ENCODE peak calls at places on chromosomes 11 and 22, in seven cellular contexts. One of them, this sample, is unnamed.

GRCh38 chr11:3077846-3078440 is 20.7 kb upstream of the CARS1 start:
- DNase-seq in AG20443: no peak
- DNase-seq in T1000: no peak
- DNase-seq in A673: no peak
- DNase-seq in COR-L47: no peak
- DNase-seq in PC-3: no peak
- DNase-seq in NCI-H460: no peak
- DNase-seq in this sample: no peak

GRCh38 chr11:606245-606644 is 9.5 kb downstream of the IRF7 start:
- DNase-seq in AG20443: peak
- DNase-seq in T1000: peak
- DNase-seq in A673: peak
- DNase-seq in COR-L47: no peak
- DNase-seq in PC-3: peak
- DNase-seq in NCI-H460: no peak
- DNase-seq in this sample: peak

GRCh38 chr22:21698430-21699329 is 32.9 kb downstream of the PPIL2 start:
- DNase-seq in AG20443: no peak
- DNase-seq in T1000: no peak
- DNase-seq in A673: no peak
- DNase-seq in COR-L47: no peak
- DNase-seq in PC-3: no peak
- DNase-seq in NCI-H460: no peak
- DNase-seq in this sample: peak

GRCh38 chr11:112162761-112163669 is 879 bp downstream of the IL18 start:
- DNase-seq in AG20443: peak
- DNase-seq in T1000: no peak
- DNase-seq in A673: no peak
- DNase-seq in COR-L47: no peak
- DNase-seq in PC-3: peak
- DNase-seq in NCI-H460: peak
- DNase-seq in this sample: peak

GRCh38 chr22:48743601-48744282 is 1083.9 kb downstream of the BRD1 start:
- DNase-seq in AG20443: no peak
- DNase-seq in T1000: no peak
- DNase-seq in A673: no peak
- DNase-seq in COR-L47: no peak
- DNase-seq in PC-3: no peak
- DNase-seq in NCI-H460: no peak
- DNase-seq in this sample: no peak

GRCh38 chr11:66639066-66639813 is 737 bp downstream of the RBM4 start:
- DNase-seq in AG20443: peak
- DNase-seq in T1000: no peak
- DNase-seq in A673: peak
- DNase-seq in COR-L47: no peak
- DNase-seq in PC-3: peak
- DNase-seq in NCI-H460: no peak
- DNase-seq in this sample: peak

GRCh38 chr11:28089378-28089777 is 18.6 kb downstream of the KIF18A start:
- DNase-seq in AG20443: no peak
- DNase-seq in T1000: no peak
- DNase-seq in A673: no peak
- DNase-seq in COR-L47: no peak
- DNase-seq in PC-3: peak
- DNase-seq in NCI-H460: no peak
- DNase-seq in this sample: no peak

GRCh38 chr22:31228425-31228824 is 16.3 kb downstream of the LIMK2 start:
- DNase-seq in AG20443: no peak
- DNase-seq in T1000: no peak
- DNase-seq in A673: no peak
- DNase-seq in COR-L47: no peak
- DNase-seq in PC-3: no peak
- DNase-seq in NCI-H460: no peak
- DNase-seq in this sample: no peak

GRCh38 chr11:128908391-128909246 is 17.5 kb downstream of the KCNJ5 start:
- DNase-seq in AG20443: peak
- DNase-seq in T1000: peak
- DNase-seq in A673: no peak
- DNase-seq in COR-L47: no peak
- DNase-seq in PC-3: peak
- DNase-seq in NCI-H460: peak
- DNase-seq in this sample: peak

This sample was measured in M059J.